ENCODE peak calls at places on chromosomes 7 and 10, in four cellular contexts. D is tibial nerve, K is right atrium auricular region, Q is nephron progenitor cell. L is an unnamed sample.

GRCh38 chr7:140475747-140476333 is 3.5 kb downstream of the MKRN1 start:
- DNase-seq in D (no peak), K (no peak), Q (peak; percentile 12), L (peak; percentile 29)

GRCh38 chr7:134669845-134670373 is 23.3 kb downstream of the BPGM start:
- DNase-seq in D (no peak), K (peak; percentile 62), Q (no peak), L (no peak)

GRCh38 chr7:120920588-120920987 is 30.0 kb upstream of the ING3 start:
- DNase-seq in D (no peak), K (no peak), Q (no peak), L (no peak)

GRCh38 chr7:77655836-77656455 is 40.3 kb upstream of the RSBN1L start:
- DNase-seq in D (no peak), K (no peak), Q (no peak), L (no peak)

GRCh38 chr7:41956712-41957111 is 253.8 kb upstream of the INHBA start:
- DNase-seq in D (no peak), K (no peak), Q (no peak), L (no peak)

GRCh38 chr7:130009848-130010688 is 41.1 kb downstream of the ZC3HC1 start:
- DNase-seq in D (no peak), K (peak; percentile 65), Q (no peak), L (no peak)

GRCh38 chr7:135980665-135981180 is 3.6 kb upstream of the MTPN start:
- DNase-seq in D (no peak), K (no peak), Q (no peak), L (no peak)

GRCh38 chr7:105439174-105439893 is 50.6 kb upstream of the SRPK2 start:
- DNase-seq in D (no peak), K (no peak), Q (no peak), L (no peak)

GRCh38 chr10:49066944-49067730 is 48.2 kb downstream of the VSTM4 start:
- DNase-seq in D (no peak), K (no peak), Q (no peak), L (no peak)

GRCh38 chr7:74683799-74684198 is 26.3 kb downstream of the GTF2I start:
- DNase-seq in D (no peak), K (no peak), Q (no peak), L (no peak)

GRCh38 chr10:95229724-95230627 is 35.9 kb downstream of the ACSM6 start:
- DNase-seq in D (no peak), K (no peak), Q (no peak), L (no peak)

GRCh38 chr10:112250555-112250954 is 32.6 kb upstream of the TECTB start:
- DNase-seq in D (no peak), K (no peak), Q (no peak), L (no peak)

GRCh38 chr7:133940368-133940767 is 186.8 kb upstream of the LRGUK start:
- DNase-seq in D (no peak), K (no peak), Q (no peak), L (no peak)

GRCh38 chr7:142629588-142630260 is 119.5 kb upstream of the PRSS1 start:
- DNase-seq in D (no peak), K (no peak), Q (no peak), L (no peak)

GRCh38 chr7:100781255-100781654 is 46.1 kb downstream of the EPHB4 start:
- DNase-seq in D (no peak), K (no peak), Q (no peak), L (no peak)

GRCh38 chr7:157297071-157297638 is 39.6 kb upstream of the DNAJB6 start:
- DNase-seq in D (no peak), K (no peak), Q (no peak), L (no peak)

GRCh38 chr7:151046603-151047573 is 1.4 kb upstream of the ASIC3 start:
- DNase-seq in D (no peak), K (no peak), Q (no peak), L (no peak)

GRCh38 chr7:114944742-114945625 is 23.1 kb downstream of the MDFIC start:
- DNase-seq in D (peak; percentile 53), K (peak; percentile 89), Q (peak; percentile 33), L (no peak)

GRCh38 chr7:22586806-22587180 is 86.8 kb upstream of the STEAP1B start:
- DNase-seq in D (no peak), K (no peak), Q (no peak), L (no peak)

GRCh38 chr7:106365252-106366005 is 80.6 kb upstream of the NAMPT start:
- DNase-seq in D (no peak), K (no peak), Q (no peak), L (no peak)

GRCh38 chr7:98836811-98837631 is 32.8 kb downstream of the TMEM130 start:
- DNase-seq in D (no peak), K (no peak), Q (peak; percentile 73), L (peak; percentile 50)
- TF ChIP-seq CTCF in D (no peak), K (peak; percentile 69), Q (peak; percentile 67), L (peak; percentile 69)

GRCh38 chr10:82221750-82222149 is 346.8 kb downstream of the NRG3 start:
- DNase-seq in D (no peak), K (no peak), Q (no peak), L (no peak)
- TF ChIP-seq CTCF in D (no peak), K (no peak), Q (no peak), L (peak; percentile 1)

DNA sequence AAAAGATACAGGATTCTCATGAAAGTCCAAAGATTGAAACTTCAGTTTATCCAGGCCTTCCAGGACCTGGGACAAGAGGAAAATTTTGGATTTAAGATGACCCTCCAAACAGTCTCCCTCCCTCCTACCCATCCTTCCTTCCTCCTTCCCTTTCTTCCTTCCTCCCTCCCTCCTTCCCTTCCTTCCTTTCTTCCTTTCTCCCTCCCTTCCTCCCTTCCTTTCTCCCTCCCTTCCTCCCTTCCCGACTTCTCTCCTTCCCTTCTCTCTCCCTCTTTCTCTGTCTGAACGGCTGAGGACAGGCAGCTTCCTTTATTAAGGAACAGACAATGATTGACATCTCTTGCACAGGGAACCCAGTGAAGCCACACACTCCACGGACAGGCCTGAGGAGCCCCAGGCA is 23.3 kb downstream of the SFTPD start:
- DNase-seq in D (no peak), K (no peak), Q (no peak), L (no peak)
- TF ChIP-seq CTCF in D (no peak), K (no peak), Q (no peak), L (no peak)

DNA sequence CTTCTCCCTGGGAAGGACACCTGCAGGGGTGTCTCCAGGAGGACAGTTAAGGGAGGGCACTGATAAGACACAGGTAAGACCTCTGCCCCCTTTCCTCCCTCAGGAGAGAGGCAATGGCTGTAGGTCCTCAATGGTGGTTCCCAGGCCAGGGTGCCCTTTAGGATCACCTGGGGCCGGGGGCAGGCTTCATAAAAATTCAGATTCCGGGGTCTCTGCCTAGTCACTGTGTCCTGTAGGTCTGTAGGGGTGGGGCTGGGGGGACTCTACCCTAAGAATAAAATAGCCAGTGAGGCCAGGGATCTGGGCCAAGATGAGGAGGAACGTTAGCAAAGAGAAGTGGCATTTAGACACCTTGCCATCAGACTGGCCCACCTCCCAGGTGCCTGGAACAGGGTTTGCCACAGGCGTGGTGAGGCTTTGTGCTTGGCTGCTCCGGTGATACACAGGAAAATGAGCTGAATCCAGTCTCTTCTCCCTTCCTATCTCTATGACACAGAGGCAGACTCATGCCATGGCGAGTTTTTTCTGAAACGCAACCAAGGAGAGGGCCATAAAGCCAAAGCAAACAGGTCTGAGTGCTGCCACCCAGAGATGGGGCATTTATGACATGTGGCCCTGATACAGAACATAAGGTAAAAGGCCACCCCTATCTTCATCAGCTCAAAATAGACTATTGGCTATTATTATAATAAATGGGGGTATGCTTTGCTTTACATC is 52.6 kb downstream of the SH3PXD2A start:
- DNase-seq in D (no peak), K (no peak), Q (no peak), L (no peak)
- TF ChIP-seq CTCF in D (no peak), K (no peak), Q (no peak), L (no peak)

GRCh38 chr10:71828702-71829101 is 22.3 kb downstream of the PSAP start:
- DNase-seq in D (no peak), K (no peak), Q (no peak), L (no peak)

GRCh38 chr10:71821909-71822763 is 28.9 kb downstream of the PSAP start:
- DNase-seq in D (no peak), K (no peak), Q (no peak), L (no peak)

GRCh38 chr10:71827828-71828227 is 23.2 kb downstream of the PSAP start:
- DNase-seq in D (no peak), K (no peak), Q (no peak), L (no peak)

GRCh38 chr10:71823356-71823755 is 27.7 kb downstream of the PSAP start:
- DNase-seq in D (no peak), K (no peak), Q (no peak), L (no peak)

DNA sequence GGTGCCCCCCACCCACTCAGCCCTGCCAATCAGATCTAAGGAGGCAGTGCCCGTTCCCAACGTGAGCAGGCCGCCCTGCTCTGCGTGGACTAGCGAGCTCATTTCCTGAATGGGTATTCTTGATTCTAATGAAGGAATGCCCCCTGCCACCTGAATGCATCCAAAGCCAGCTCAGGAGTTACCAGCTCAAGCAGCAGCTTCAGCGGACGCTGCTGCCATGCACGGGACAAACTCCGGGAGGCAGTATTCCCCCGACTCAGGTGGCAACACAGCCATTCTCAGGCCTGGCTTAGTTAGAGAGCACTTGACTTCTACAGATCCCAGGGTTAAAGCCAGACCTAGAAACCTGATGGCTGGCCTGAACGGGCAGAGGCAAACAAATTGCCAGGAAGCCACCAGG is 25.8 kb downstream of the PSAP start:
- DNase-seq in D (no peak), K (no peak), Q (no peak), L (no peak)
- TF ChIP-seq CTCF in D (no peak), K (no peak), Q (no peak), L (no peak)

GRCh38 chr10:60494774-60495173 is 105.1 kb upstream of the ANK3 start:
- DNase-seq in D (no peak), K (no peak), Q (no peak), L (no peak)

GRCh38 chr10:60497364-60497763 is 107.7 kb upstream of the ANK3 start:
- DNase-seq in D (no peak), K (no peak), Q (no peak), L (no peak)

GRCh38 chr10:60496181-60496580 is 106.5 kb upstream of the ANK3 start:
- DNase-seq in D (no peak), K (no peak), Q (no peak), L (no peak)

GRCh38 chr10:60491162-60491561 is 101.5 kb upstream of the ANK3 start:
- DNase-seq in D (no peak), K (no peak), Q (no peak), L (no peak)

DNA sequence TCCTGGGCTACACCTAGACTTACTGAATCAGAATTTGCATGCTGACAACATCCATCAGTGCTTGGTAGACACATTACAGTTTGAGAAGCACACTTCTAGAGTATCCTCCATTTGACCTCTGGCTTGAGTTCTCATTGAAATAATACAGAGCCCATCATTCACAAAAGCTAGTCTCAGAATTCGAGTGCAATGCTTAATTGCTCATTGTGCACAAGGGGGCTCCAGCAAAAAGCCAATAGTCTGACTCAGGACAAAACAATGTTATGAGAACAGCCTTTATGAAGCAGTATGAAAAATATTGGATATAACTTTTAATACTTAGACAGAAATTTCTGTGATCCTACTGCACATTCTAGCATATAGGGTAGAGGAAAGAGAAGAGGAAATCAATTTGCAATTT is 105.7 kb upstream of the ANK3 start:
- DNase-seq in D (no peak), K (no peak), Q (no peak), L (no peak)
- TF ChIP-seq CTCF in D (no peak), K (no peak), Q (no peak), L (no peak)